ENCODE peak calls at places on chromosome 7, in six cellular contexts. One of them, this sample, is unnamed. For H3K9me3 and H3K4me1, the result is how much of the 10 kb centered on the place peaks cover.

GRCh38 chr7:38411404-38411803 is 138.0 kb upstream of the TARP start:
- DNase-seq in ovary: no peak
- DNase-seq in left ventricle myocardium inferior: no peak
- DNase-seq in IMR-90: peak
- DNase-seq in kidney: no peak
- DNase-seq in heart right ventricle: no peak
- DNase-seq in this sample: no peak

GRCh38 chr7:55296070-55296469 is 69.1 kb upstream of the LANCL2 start:
- DNase-seq in left ventricle myocardium inferior: no peak
- DNase-seq in IMR-90: no peak
- DNase-seq in heart right ventricle: no peak
- DNase-seq in kidney: no peak
- DNase-seq in ovary: no peak
- DNase-seq in this sample: no peak

GRCh38 chr7:38187794-38188472 is 9.9 kb downstream of the STARD3NL start:
- DNase-seq in kidney: no peak
- DNase-seq in heart right ventricle: no peak
- DNase-seq in left ventricle myocardium inferior: no peak
- DNase-seq in ovary: no peak
- DNase-seq in IMR-90: no peak
- DNase-seq in this sample: no peak

GRCh38 chr7:120814518-120814917 is 43.4 kb downstream of the TSPAN12 start:
- DNase-seq in heart right ventricle: no peak
- DNase-seq in kidney: no peak
- DNase-seq in ovary: no peak
- DNase-seq in left ventricle myocardium inferior: no peak
- DNase-seq in IMR-90: no peak
- DNase-seq in this sample: no peak

GRCh38 chr7:74288034-74288881 is 949 bp upstream of the CLIP2 start:
- DNase-seq in kidney: no peak
- DNase-seq in heart right ventricle: no peak
- DNase-seq in IMR-90: no peak
- DNase-seq in left ventricle myocardium inferior: no peak
- DNase-seq in ovary: no peak
- DNase-seq in this sample: no peak

GRCh38 chr7:84043661-84044191 is 150.9 kb downstream of the SEMA3A start:
- DNase-seq in IMR-90: no peak
- DNase-seq in kidney: no peak
- DNase-seq in heart right ventricle: no peak
- DNase-seq in left ventricle myocardium inferior: no peak
- DNase-seq in ovary: no peak
- DNase-seq in this sample: no peak

GRCh38 chr7:3493499-3493898 is 192.4 kb downstream of the SDK1 start:
- DNase-seq in IMR-90: peak
- DNase-seq in heart right ventricle: no peak
- DNase-seq in kidney: no peak
- DNase-seq in left ventricle myocardium inferior: no peak
- DNase-seq in ovary: no peak
- DNase-seq in this sample: no peak

GRCh38 chr7:43553999-43554398 is 28.9 kb upstream of the STK17A start:
- DNase-seq in kidney: no peak
- DNase-seq in IMR-90: no peak
- DNase-seq in left ventricle myocardium inferior: no peak
- DNase-seq in ovary: no peak
- DNase-seq in heart right ventricle: peak
- DNase-seq in this sample: peak

GRCh38 chr7:33129806-33130153 is 416 bp downstream of the BBS9 start:
- DNase-seq in heart right ventricle: no peak
- DNase-seq in kidney: no peak
- DNase-seq in left ventricle myocardium inferior: no peak
- DNase-seq in ovary: no peak
- DNase-seq in IMR-90: no peak
- DNase-seq in this sample: no peak

GRCh38 chr7:156493942-156494341 is 146.6 kb upstream of the RNF32 start:
- DNase-seq in left ventricle myocardium inferior: no peak
- DNase-seq in ovary: no peak
- DNase-seq in heart right ventricle: no peak
- DNase-seq in kidney: no peak
- DNase-seq in IMR-90: peak
- DNase-seq in this sample: no peak

GRCh38 chr7:34747842-34748241 is 89.8 kb downstream of the NPSR1 start:
- DNase-seq in heart right ventricle: no peak
- DNase-seq in left ventricle myocardium inferior: no peak
- DNase-seq in kidney: no peak
- DNase-seq in IMR-90: no peak
- DNase-seq in ovary: no peak
- DNase-seq in this sample: no peak

GRCh38 chr7:133851416-133851815 is 275.7 kb upstream of the LRGUK start:
- DNase-seq in left ventricle myocardium inferior: no peak
- DNase-seq in kidney: no peak
- DNase-seq in ovary: no peak
- DNase-seq in heart right ventricle: no peak
- DNase-seq in IMR-90: no peak
- DNase-seq in this sample: no peak

GRCh38 chr7:158446281-158446680 is 141.3 kb downstream of the PTPRN2 start:
- DNase-seq in kidney: peak
- DNase-seq in heart right ventricle: no peak
- DNase-seq in left ventricle myocardium inferior: no peak
- DNase-seq in IMR-90: no peak
- DNase-seq in ovary: no peak
- DNase-seq in this sample: no peak

GRCh38 chr7:129769866-129770808 is 158.6 kb downstream of the NRF1 start:
- DNase-seq in ovary: no peak
- DNase-seq in kidney: no peak
- DNase-seq in IMR-90: no peak
- DNase-seq in left ventricle myocardium inferior: no peak
- DNase-seq in heart right ventricle: no peak
- DNase-seq in this sample: no peak

GRCh38 chr7:129772646-129773280 is 161.2 kb downstream of the NRF1 start:
- DNase-seq in IMR-90: no peak
- DNase-seq in kidney: peak
- DNase-seq in left ventricle myocardium inferior: no peak
- DNase-seq in ovary: no peak
- DNase-seq in heart right ventricle: no peak
- DNase-seq in this sample: no peak

GRCh38 chr7:129771201-129771927 is 159.8 kb downstream of the NRF1 start:
- DNase-seq in heart right ventricle: no peak
- DNase-seq in ovary: no peak
- DNase-seq in kidney: peak
- DNase-seq in left ventricle myocardium inferior: no peak
- DNase-seq in IMR-90: no peak
- DNase-seq in this sample: no peak

GRCh38 chr7:129773328-129773731 is 161.8 kb downstream of the NRF1 start:
- DNase-seq in left ventricle myocardium inferior: no peak
- DNase-seq in ovary: no peak
- DNase-seq in heart right ventricle: no peak
- DNase-seq in kidney: peak
- DNase-seq in IMR-90: no peak
- DNase-seq in this sample: no peak

GRCh38 chr7:129771928-129772479 is 160.5 kb downstream of the NRF1 start:
- DNase-seq in ovary: no peak
- DNase-seq in IMR-90: no peak
- DNase-seq in left ventricle myocardium inferior: no peak
- DNase-seq in heart right ventricle: no peak
- DNase-seq in kidney: peak
- DNase-seq in this sample: no peak
- H3K27ac ChIP-seq in ovary: no peak
- H3K27ac ChIP-seq in IMR-90: no peak
- H3K27ac ChIP-seq in left ventricle myocardium inferior: no peak
- H3K27ac ChIP-seq in heart right ventricle: no peak
- H3K27ac ChIP-seq in kidney: no peak
- H3K27ac ChIP-seq in this sample: no peak

GRCh38 chr7:114934758-114935157 is 12.9 kb downstream of the MDFIC start:
- DNase-seq in ovary: no peak
- DNase-seq in heart right ventricle: no peak
- DNase-seq in left ventricle myocardium inferior: no peak
- DNase-seq in IMR-90: no peak
- DNase-seq in kidney: no peak
- DNase-seq in this sample: no peak
- H3K9me3 ChIP-seq in ovary: under half
- H3K9me3 ChIP-seq in heart right ventricle: under half
- H3K9me3 ChIP-seq in left ventricle myocardium inferior: under half
- H3K9me3 ChIP-seq in IMR-90: under half
- H3K9me3 ChIP-seq in kidney: under half
- H3K9me3 ChIP-seq in this sample: under half

GRCh38 chr7:5679741-5680473 is 101.6 kb downstream of the RNF216 start:
- DNase-seq in IMR-90: no peak
- DNase-seq in kidney: peak
- DNase-seq in heart right ventricle: peak
- DNase-seq in left ventricle myocardium inferior: peak
- DNase-seq in ovary: no peak
- DNase-seq in this sample: no peak
- H3K4me1 ChIP-seq in IMR-90: under half
- H3K4me1 ChIP-seq in kidney: under half
- H3K4me1 ChIP-seq in heart right ventricle: under half
- H3K4me1 ChIP-seq in left ventricle myocardium inferior: half or more
- H3K4me1 ChIP-seq in ovary: under half
- H3K4me1 ChIP-seq in this sample: under half

GRCh38 chr7:6451224-6451705 is 3.5 kb upstream of the DAGLB start:
- DNase-seq in IMR-90: no peak
- DNase-seq in kidney: no peak
- DNase-seq in heart right ventricle: no peak
- DNase-seq in ovary: no peak
- DNase-seq in left ventricle myocardium inferior: no peak
- DNase-seq in this sample: no peak
- H3K27ac ChIP-seq in IMR-90: no peak
- H3K27ac ChIP-seq in kidney: no peak
- H3K27ac ChIP-seq in heart right ventricle: no peak
- H3K27ac ChIP-seq in ovary: no peak
- H3K27ac ChIP-seq in left ventricle myocardium inferior: no peak
- H3K27ac ChIP-seq in this sample: no peak

This sample was measured in CD8-positive, alpha-beta memory T cell.